ENCODE peak calls at places on chromosome 15, in five cellular contexts. I is non-pigmented ciliary epithelial cell; Z is B cell; S is stimulated activated CD8-positive, alpha-beta memory T cell treated with anti-CD3 and anti-CD28 coated beads, Interleukin-15, amount 100 ng/mL, for 24 hours; N is NCI-H774. U is an unnamed sample.

GRCh38 chr15:81087121-81087520 is 46.9 kb upstream of the CFAP161 start:
- DNase-seq in I (no peak), Z (no peak), S (no peak), N (no peak), U (no peak)

GRCh38 chr15:78429477-78429876 is 8.5 kb upstream of the IREB2 start:
- DNase-seq in I (no peak), Z (no peak), S (no peak), N (peak), U (no peak)

GRCh38 chr15:83604549-83604948 is 49.4 kb upstream of the ADAMTSL3 start:
- DNase-seq in I (no peak), Z (no peak), S (no peak), N (no peak), U (no peak)

GRCh38 chr15:90701880-90702630 is 15.1 kb upstream of the BLM start:
- DNase-seq in I (no peak), Z (no peak), S (no peak), N (no peak), U (peak)

GRCh38 chr15:75753145-75753544 is 40.5 kb upstream of the CSPG4 start:
- DNase-seq in I (no peak), Z (no peak), S (no peak), N (no peak), U (no peak)

GRCh38 chr15:25437751-25438600 is 848 bp downstream of the UBE3A start:
- DNase-seq in I (no peak), Z (peak), S (peak), N (no peak), U (peak)

GRCh38 chr15:70111203-70112017 is 13.7 kb upstream of the TLE3 start:
- DNase-seq in I (no peak), Z (no peak), S (no peak), N (peak), U (peak)

GRCh38 chr15:73683624-73684536 is at the start of gene CD276:
- DNase-seq in I (peak), Z (peak), S (no peak), N (peak), U (peak)

GRCh38 chr15:82531496-82532382 is 8.5 kb downstream of the RPS17 start:
- DNase-seq in I (no peak), Z (no peak), S (no peak), N (no peak), U (no peak)

GRCh38 chr15:71680079-71680461 is 130.3 kb upstream of the NR2E3 start:
- DNase-seq in I (no peak), Z (no peak), S (no peak), N (no peak), U (no peak)

GRCh38 chr15:66617137-66618090 is 51.6 kb upstream of the LCTL start:
- DNase-seq in I (peak), Z (no peak), S (no peak), N (no peak), U (no peak)

GRCh38 chr15:66369773-66370651 is 13.5 kb upstream of the TIPIN start:
- DNase-seq in I (no peak), Z (no peak), S (no peak), N (no peak), U (no peak)

GRCh38 chr15:81105521-81105920 is 28.5 kb upstream of the CFAP161 start:
- DNase-seq in I (no peak), Z (no peak), S (no peak), N (no peak), U (no peak)

GRCh38 chr15:58065011-58065444 is 483 bp downstream of the ALDH1A2 start:
- DNase-seq in I (no peak), Z (no peak), S (no peak), N (no peak), U (peak)

GRCh38 chr15:68023307-68024101 is 30.6 kb upstream of the PIAS1 start:
- DNase-seq in I (no peak), Z (no peak), S (no peak), N (no peak), U (no peak)

GRCh38 chr15:85741021-85741421 is 53.7 kb downstream of the KLHL25 start:
- DNase-seq in I (no peak), Z (no peak), S (no peak), N (no peak), U (no peak)

GRCh38 chr15:91128028-91128427 is 28.0 kb downstream of the SV2B start:
- DNase-seq in I (no peak), Z (no peak), S (no peak), N (no peak), U (no peak)

GRCh38 chr15:70669966-70670658 is 93.2 kb downstream of the UACA start:
- DNase-seq in I (no peak), Z (no peak), S (no peak), N (no peak), U (no peak)

GRCh38 chr15:93515256-93516044 is 426.4 kb upstream of the RGMA start:
- DNase-seq in I (no peak), Z (no peak), S (no peak), N (no peak), U (peak)

GRCh38 chr15:94119923-94120775 is 111.2 kb upstream of the MCTP2 start:
- DNase-seq in I (peak), Z (peak), S (no peak), N (peak), U (peak)

GRCh38 chr15:82393671-82394070 is 35.9 kb upstream of the GOLGA6L9 start:
- DNase-seq in I (peak), Z (no peak), S (no peak), N (no peak), U (no peak)

GRCh38 chr15:101269479-101270223 is 7.6 kb downstream of the SELENOS start:
- DNase-seq in I (no peak), Z (no peak), S (no peak), N (no peak), U (no peak)

GRCh38 chr15:31328425-31328998 is 1.9 kb downstream of the KLF13 start:
- DNase-seq in I (no peak), Z (peak), S (peak), N (peak), U (peak)

GRCh38 chr15:85583404-85584390 is 203.3 kb downstream of the AKAP13 start:
- DNase-seq in I (peak), Z (no peak), S (no peak), N (peak), U (peak)

GRCh38 chr15:74333662-74334061 is 33.8 kb downstream of the CYP11A1 start:
- DNase-seq in I (no peak), Z (no peak), S (no peak), N (no peak), U (no peak)

GRCh38 chr15:39756806-39757522 is 25.7 kb downstream of the FSIP1 start:
- DNase-seq in I (peak), Z (peak), S (no peak), N (peak), U (peak)

GRCh38 chr15:96736384-96736783 is 405.9 kb downstream of the NR2F2 start:
- DNase-seq in I (no peak), Z (no peak), S (no peak), N (no peak), U (no peak)

GRCh38 chr15:63238181-63238580 is 39.2 kb upstream of the APH1B start:
- DNase-seq in I (no peak), Z (no peak), S (no peak), N (no peak), U (no peak)

GRCh38 chr15:72118400-72118978 is at the start of gene SENP8:
- DNase-seq in I (no peak), Z (peak), S (no peak), N (peak), U (peak)

GRCh38 chr15:82647045-82647834 is at the start of gene CPEB1:
- DNase-seq in I (no peak), Z (peak), S (no peak), N (no peak), U (peak)